ENCODE peak calls at places on chromosomes 4 and X, in four cellular contexts. T is globus pallidus, N is NCI-H446 treated with DMSO at 0.1 percent for 48 hours, M is Panc1. I is an unnamed sample.

GRCh38 chrX:149512225-149512885 is 7.2 kb upstream of the IDS start:
- DNase-seq in N (no peak), M (no peak), T (peak; percentile 60), I (peak; percentile 50)

GRCh38 chr4:30537462-30537861 is 182.7 kb upstream of the PCDH7 start:
- DNase-seq in T (no peak), N (no peak), M (peak; percentile 5), I (no peak)

GRCh38 chr4:15149842-15150592 is 147.7 kb downstream of the CPEB2 start:
- DNase-seq in N (no peak), T (peak; percentile 95), M (no peak), I (peak; percentile 53)

GRCh38 chr4:105059337-105059736 is 87.3 kb upstream of the TET2 start:
- DNase-seq in M (no peak), T (no peak), N (no peak), I (no peak)

GRCh38 chr4:57249083-57249482 is 138.9 kb upstream of the IGFBP7 start:
- DNase-seq in M (no peak), T (no peak), N (no peak), I (no peak)

GRCh38 chr4:95428216-95429085 is 120.3 kb downstream of the UNC5C start:
- DNase-seq in T (no peak), M (no peak), N (peak; percentile 47), I (no peak)

GRCh38 chrX:151687635-151688034 is 7.6 kb upstream of the PRRG3 start:
- DNase-seq in M (no peak), N (no peak), T (no peak), I (no peak)

GRCh38 chr4:118991686-118992085 is 103.0 kb downstream of the SYNPO2 start:
- DNase-seq in T (no peak), M (no peak), N (no peak), I (no peak)

GRCh38 chr4:129602447-129602846 is 506.5 kb downstream of the C4orf33 start:
- DNase-seq in T (no peak), N (no peak), M (no peak), I (no peak)

GRCh38 chrX:76796311-76796710 is 368.8 kb downstream of the MAGEE1 start:
- DNase-seq in T (no peak), N (no peak), M (no peak), I (no peak)

GRCh38 chr4:84432713-84433112 is 66.4 kb downstream of the NKX6-1 start:
- DNase-seq in T (no peak), N (no peak), M (no peak), I (no peak)

GRCh38 chr4:94306713-94307112 is 35.9 kb downstream of the HPGDS start:
- DNase-seq in T (no peak), M (no peak), N (no peak), I (no peak)

GRCh38 chrX:18042776-18043175 is 177.9 kb downstream of the BEND2 start:
- DNase-seq in M (no peak), N (no peak), T (no peak), I (no peak)

GRCh38 chrX:17242470-17242869 is 132.5 kb upstream of the NHS start:
- DNase-seq in T (peak; percentile 20), M (peak; percentile 20), N (peak; percentile 22), I (peak; percentile 31)

GRCh38 chr4:153205028-153205648 is 895 bp downstream of the TRIM2 start:
- DNase-seq in N (no peak), T (no peak), M (no peak), I (no peak)

GRCh38 chrX:40952855-40953254 is 132.4 kb upstream of the USP9X start:
- DNase-seq in T (no peak), M (no peak), N (no peak), I (no peak)

GRCh38 chr4:8760561-8760960 is 111.1 kb downstream of the HMX1 start:
- DNase-seq in M (no peak), N (no peak), T (no peak), I (no peak)

GRCh38 chr4:53227451-53227850 is 138.4 kb downstream of the SCFD2 start:
- DNase-seq in T (no peak), M (no peak), N (no peak), I (no peak)

GRCh38 chr4:127165971-127166370 is 466.8 kb upstream of the INTU start:
- DNase-seq in N (no peak), T (no peak), M (no peak), I (no peak)

GRCh38 chrX:78104447-78105176 is 564 bp downstream of the PGK1 start:
- DNase-seq in N (peak; percentile 3), M (no peak), T (peak; percentile 42), I (peak; percentile 53)

GRCh38 chr4:83285022-83285387 is 407 bp upstream of the COQ2 start:
- DNase-seq in N (peak; percentile 3), T (peak; percentile 56), M (no peak), I (peak; percentile 59)

GRCh38 chrX:151922692-151923091 is 10.0 kb downstream of the MAGEA4 start:
- DNase-seq in T (no peak), N (no peak), M (no peak), I (no peak)

GRCh38 chr4:138736362-138736761 is 279.2 kb upstream of the NOCT start:
- DNase-seq in N (no peak), M (no peak), T (no peak), I (no peak)

GRCh38 chr4:184664445-184665210 is 15.1 kb downstream of the PRIMPOL start:
- DNase-seq in N (no peak), T (no peak), M (no peak), I (no peak)

GRCh38 chr4:38078590-38079381 is 118.6 kb downstream of the PTTG2 start:
- DNase-seq in T (peak; percentile 40), M (no peak), N (no peak), I (no peak)

GRCh38 chr4:137531951-137532868 is at the start of gene PCDH18:
- DNase-seq in N (no peak), M (no peak), T (peak; percentile 84), I (peak; percentile 84)